ENCODE peak calls at places on chromosomes 7 and 10, in ten cellular contexts. One of them, this sample, is unnamed.
A peak's percentile ranks its signal among the peaks of the same experiment; 100 is the strongest.

GRCh38 chr7:85695041-85695990 is 508.5 kb upstream of the SEMA3D start:
- DNase-seq in trophoblast cell: peak; percentile 17
- DNase-seq in mammary epithelial cell: peak; percentile 90
- DNase-seq in GM23248: peak; percentile 74
- DNase-seq in OCI-LY7: no peak
- DNase-seq in IMR-90: peak; percentile 15
- DNase-seq in GM23338: no peak
- DNase-seq in hepatocyte: peak; percentile 16
- DNase-seq in A549: peak; percentile 79
- DNase-seq in MM.1S: no peak
- DNase-seq in this sample: no peak

GRCh38 chr7:134324107-134324506 is 7.4 kb upstream of the SLC35B4 start:
- DNase-seq in trophoblast cell: no peak
- DNase-seq in GM23248: no peak
- DNase-seq in IMR-90: no peak
- DNase-seq in MM.1S: no peak
- DNase-seq in GM23338: no peak
- DNase-seq in hepatocyte: no peak
- DNase-seq in OCI-LY7: no peak
- DNase-seq in mammary epithelial cell: no peak
- DNase-seq in A549: no peak
- DNase-seq in this sample: no peak

GRCh38 chr10:132102071-132102716 is 36.4 kb downstream of the JAKMIP3 start:
- DNase-seq in GM23338: no peak
- DNase-seq in hepatocyte: no peak
- DNase-seq in mammary epithelial cell: no peak
- DNase-seq in IMR-90: no peak
- DNase-seq in GM23248: no peak
- DNase-seq in MM.1S: no peak
- DNase-seq in OCI-LY7: no peak
- DNase-seq in A549: no peak
- DNase-seq in trophoblast cell: no peak
- DNase-seq in this sample: no peak

GRCh38 chr7:31850601-31851000 is 163.6 kb downstream of the PPP1R17 start:
- DNase-seq in A549: no peak
- DNase-seq in hepatocyte: no peak
- DNase-seq in trophoblast cell: peak; percentile 0
- DNase-seq in mammary epithelial cell: no peak
- DNase-seq in GM23248: peak; percentile 15
- DNase-seq in OCI-LY7: no peak
- DNase-seq in GM23338: no peak
- DNase-seq in MM.1S: no peak
- DNase-seq in IMR-90: peak; percentile 9
- DNase-seq in this sample: peak; percentile 28

GRCh38 chr7:85851571-85852193 is 664.8 kb upstream of the SEMA3D start:
- DNase-seq in mammary epithelial cell: peak; percentile 13
- DNase-seq in A549: peak; percentile 68
- DNase-seq in GM23248: peak; percentile 70
- DNase-seq in trophoblast cell: peak; percentile 42
- DNase-seq in MM.1S: peak; percentile 39
- DNase-seq in hepatocyte: peak; percentile 42
- DNase-seq in IMR-90: peak; percentile 69
- DNase-seq in GM23338: peak; percentile 42
- DNase-seq in OCI-LY7: peak; percentile 21
- DNase-seq in this sample: peak; percentile 25

GRCh38 chr7:75993689-75994387 is 557 bp downstream of the TMEM120A start:
- DNase-seq in OCI-LY7: no peak
- DNase-seq in hepatocyte: peak; percentile 85
- DNase-seq in trophoblast cell: peak; percentile 66
- DNase-seq in mammary epithelial cell: peak; percentile 20
- DNase-seq in GM23248: peak; percentile 77
- DNase-seq in A549: peak; percentile 56
- DNase-seq in IMR-90: peak; percentile 38
- DNase-seq in GM23338: peak; percentile 78
- DNase-seq in MM.1S: no peak
- DNase-seq in this sample: peak; percentile 88

GRCh38 chr7:112634107-112634506 is 153.3 kb downstream of the LSMEM1 start:
- DNase-seq in GM23338: no peak
- DNase-seq in MM.1S: no peak
- DNase-seq in OCI-LY7: no peak
- DNase-seq in A549: no peak
- DNase-seq in hepatocyte: no peak
- DNase-seq in IMR-90: no peak
- DNase-seq in GM23248: no peak
- DNase-seq in mammary epithelial cell: no peak
- DNase-seq in trophoblast cell: no peak
- DNase-seq in this sample: no peak

GRCh38 chr7:105906690-105907089 is 30.3 kb upstream of the ATXN7L1 start:
- DNase-seq in OCI-LY7: no peak
- DNase-seq in MM.1S: no peak
- DNase-seq in GM23338: no peak
- DNase-seq in trophoblast cell: no peak
- DNase-seq in mammary epithelial cell: no peak
- DNase-seq in A549: no peak
- DNase-seq in GM23248: peak; percentile 16
- DNase-seq in IMR-90: peak; percentile 11
- DNase-seq in hepatocyte: no peak
- DNase-seq in this sample: no peak

GRCh38 chr10:30701471-30702173 is 72.1 kb upstream of the LYZL2 start:
- DNase-seq in GM23338: no peak
- DNase-seq in OCI-LY7: peak; percentile 87
- DNase-seq in hepatocyte: no peak
- DNase-seq in A549: peak; percentile 57
- DNase-seq in trophoblast cell: no peak
- DNase-seq in GM23248: peak; percentile 72
- DNase-seq in MM.1S: peak; percentile 90
- DNase-seq in mammary epithelial cell: no peak
- DNase-seq in IMR-90: peak; percentile 75
- DNase-seq in this sample: no peak

GRCh38 chr7:155058861-155059355 is 11.2 kb upstream of the HTR5A start:
- DNase-seq in A549: no peak
- DNase-seq in OCI-LY7: no peak
- DNase-seq in mammary epithelial cell: no peak
- DNase-seq in GM23338: no peak
- DNase-seq in GM23248: no peak
- DNase-seq in trophoblast cell: no peak
- DNase-seq in hepatocyte: no peak
- DNase-seq in IMR-90: no peak
- DNase-seq in MM.1S: no peak
- DNase-seq in this sample: no peak

GRCh38 chr10:92690211-92691041 is 671 bp downstream of the HHEX start:
- DNase-seq in GM23248: peak; percentile 66
- DNase-seq in hepatocyte: peak; percentile 60
- DNase-seq in mammary epithelial cell: peak; percentile 56
- DNase-seq in OCI-LY7: no peak
- DNase-seq in trophoblast cell: peak; percentile 21
- DNase-seq in MM.1S: no peak
- DNase-seq in GM23338: peak; percentile 52
- DNase-seq in IMR-90: peak; percentile 69
- DNase-seq in A549: peak; percentile 73
- DNase-seq in this sample: peak; percentile 58

GRCh38 chr10:22655312-22655973 is 58.9 kb downstream of the PIP4K2A start:
- DNase-seq in trophoblast cell: peak; percentile 35
- DNase-seq in OCI-LY7: no peak
- DNase-seq in IMR-90: peak; percentile 92
- DNase-seq in hepatocyte: peak; percentile 46
- DNase-seq in GM23338: no peak
- DNase-seq in MM.1S: no peak
- DNase-seq in GM23248: peak; percentile 87
- DNase-seq in A549: peak; percentile 70
- DNase-seq in mammary epithelial cell: peak; percentile 71
- DNase-seq in this sample: no peak

GRCh38 chr10:60189861-60190475 is 199.7 kb downstream of the ANK3 start:
- DNase-seq in MM.1S: no peak
- DNase-seq in OCI-LY7: no peak
- DNase-seq in GM23338: no peak
- DNase-seq in IMR-90: no peak
- DNase-seq in trophoblast cell: no peak
- DNase-seq in A549: no peak
- DNase-seq in GM23248: no peak
- DNase-seq in hepatocyte: no peak
- DNase-seq in mammary epithelial cell: no peak
- DNase-seq in this sample: no peak

GRCh38 chr7:142798451-142799438 is 28.0 kb downstream of the PRSS2 start:
- DNase-seq in hepatocyte: no peak
- DNase-seq in OCI-LY7: no peak
- DNase-seq in GM23248: no peak
- DNase-seq in MM.1S: no peak
- DNase-seq in A549: no peak
- DNase-seq in mammary epithelial cell: no peak
- DNase-seq in trophoblast cell: no peak
- DNase-seq in GM23338: no peak
- DNase-seq in IMR-90: no peak
- DNase-seq in this sample: no peak

GRCh38 chr10:71234970-71235681 is 22.8 kb downstream of the UNC5B start:
- DNase-seq in trophoblast cell: no peak
- DNase-seq in hepatocyte: peak; percentile 82
- DNase-seq in GM23248: peak; percentile 49
- DNase-seq in MM.1S: no peak
- DNase-seq in mammary epithelial cell: no peak
- DNase-seq in OCI-LY7: no peak
- DNase-seq in IMR-90: peak; percentile 49
- DNase-seq in A549: no peak
- DNase-seq in GM23338: no peak
- DNase-seq in this sample: peak; percentile 18

GRCh38 chr10:71235808-71236207 is 23.4 kb downstream of the UNC5B start:
- DNase-seq in GM23248: no peak
- DNase-seq in MM.1S: no peak
- DNase-seq in mammary epithelial cell: no peak
- DNase-seq in IMR-90: no peak
- DNase-seq in OCI-LY7: no peak
- DNase-seq in trophoblast cell: no peak
- DNase-seq in A549: no peak
- DNase-seq in GM23338: no peak
- DNase-seq in hepatocyte: no peak
- DNase-seq in this sample: no peak

GRCh38 chr10:71233491-71233892 is 21.1 kb downstream of the UNC5B start:
- DNase-seq in mammary epithelial cell: no peak
- DNase-seq in GM23338: no peak
- DNase-seq in OCI-LY7: no peak
- DNase-seq in MM.1S: no peak
- DNase-seq in hepatocyte: no peak
- DNase-seq in A549: no peak
- DNase-seq in IMR-90: no peak
- DNase-seq in trophoblast cell: no peak
- DNase-seq in GM23248: no peak
- DNase-seq in this sample: no peak

GRCh38 chr10:71232089-71232998 is 20.0 kb downstream of the UNC5B start:
- DNase-seq in IMR-90: no peak
- DNase-seq in A549: no peak
- DNase-seq in MM.1S: no peak
- DNase-seq in OCI-LY7: no peak
- DNase-seq in hepatocyte: no peak
- DNase-seq in GM23248: peak; percentile 67
- DNase-seq in mammary epithelial cell: no peak
- DNase-seq in trophoblast cell: no peak
- DNase-seq in GM23338: no peak
- DNase-seq in this sample: no peak

GRCh38 chr10:71234017-71234894 is 21.9 kb downstream of the UNC5B start:
- DNase-seq in IMR-90: no peak
- DNase-seq in hepatocyte: no peak
- DNase-seq in GM23248: no peak
- DNase-seq in mammary epithelial cell: no peak
- DNase-seq in GM23338: no peak
- DNase-seq in MM.1S: no peak
- DNase-seq in trophoblast cell: no peak
- DNase-seq in OCI-LY7: no peak
- DNase-seq in A549: no peak
- DNase-seq in this sample: no peak
- H3K4me3 ChIP-seq in IMR-90: no peak overlapping the region
- H3K4me3 ChIP-seq in hepatocyte: no peak overlapping the region
- H3K4me3 ChIP-seq in GM23248: no peak overlapping the region
- H3K4me3 ChIP-seq in mammary epithelial cell: no peak overlapping the region
- H3K4me3 ChIP-seq in GM23338: no peak overlapping the region
- H3K4me3 ChIP-seq in MM.1S: no peak overlapping the region
- H3K4me3 ChIP-seq in trophoblast cell: no peak overlapping the region
- H3K4me3 ChIP-seq in OCI-LY7: no peak overlapping the region
- H3K4me3 ChIP-seq in A549: no peak overlapping the region
- H3K4me3 ChIP-seq in this sample: no peak overlapping the region

DNA sequence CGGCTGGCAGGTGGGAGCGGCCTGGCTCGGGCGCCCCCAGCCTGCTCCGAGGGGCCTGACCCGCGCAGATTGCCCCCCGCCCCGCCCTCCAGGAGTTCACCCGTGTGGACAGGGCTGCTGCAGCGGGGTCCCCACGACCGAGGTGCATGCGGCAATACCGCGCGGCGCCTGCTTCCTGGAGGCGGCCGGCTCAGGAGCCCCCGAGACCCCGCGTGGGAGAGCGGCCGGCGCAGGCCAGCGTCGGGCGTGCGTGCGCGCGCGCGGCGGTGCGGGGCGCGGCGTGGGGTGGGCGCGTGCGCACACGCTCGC is 1.0 kb upstream of the ACHE start:
- DNase-seq in IMR-90: no peak
- DNase-seq in hepatocyte: no peak
- DNase-seq in GM23338: no peak
- DNase-seq in trophoblast cell: no peak
- DNase-seq in MM.1S: no peak
- DNase-seq in GM23248: no peak
- DNase-seq in A549: no peak
- DNase-seq in mammary epithelial cell: no peak
- DNase-seq in OCI-LY7: no peak
- DNase-seq in this sample: no peak
- H3K4me2 ChIP-seq in IMR-90: no peak overlapping the region
- H3K4me2 ChIP-seq in hepatocyte: peak overlapping the region; percentile 100
- H3K4me2 ChIP-seq in GM23338: peak overlapping the region; percentile 81
- H3K4me2 ChIP-seq in trophoblast cell: peak overlapping the region; percentile 81
- H3K4me2 ChIP-seq in MM.1S: peak overlapping the region; percentile 68
- H3K4me2 ChIP-seq in GM23248: no peak overlapping the region
- H3K4me2 ChIP-seq in A549: peak overlapping the region; percentile 98
- H3K4me2 ChIP-seq in mammary epithelial cell: peak overlapping the region; percentile 70
- H3K4me2 ChIP-seq in OCI-LY7: no peak overlapping the region
- H3K4me2 ChIP-seq in this sample: peak overlapping the region; percentile 86

GRCh38 chr7:47481656-47482012 is 100.3 kb downstream of the TNS3 start:
- DNase-seq in GM23338: no peak
- DNase-seq in GM23248: no peak
- DNase-seq in trophoblast cell: no peak
- DNase-seq in MM.1S: no peak
- DNase-seq in mammary epithelial cell: no peak
- DNase-seq in A549: no peak
- DNase-seq in hepatocyte: no peak
- DNase-seq in IMR-90: no peak
- DNase-seq in OCI-LY7: no peak
- DNase-seq in this sample: no peak
- H3K4me3 ChIP-seq in GM23338: no peak overlapping the region
- H3K4me3 ChIP-seq in GM23248: no peak overlapping the region
- H3K4me3 ChIP-seq in trophoblast cell: no peak overlapping the region
- H3K4me3 ChIP-seq in MM.1S: peak overlapping the region; percentile 83
- H3K4me3 ChIP-seq in mammary epithelial cell: no peak overlapping the region
- H3K4me3 ChIP-seq in A549: no peak overlapping the region
- H3K4me3 ChIP-seq in hepatocyte: no peak overlapping the region
- H3K4me3 ChIP-seq in IMR-90: no peak overlapping the region
- H3K4me3 ChIP-seq in OCI-LY7: no peak overlapping the region
- H3K4me3 ChIP-seq in this sample: no peak overlapping the region

DNA sequence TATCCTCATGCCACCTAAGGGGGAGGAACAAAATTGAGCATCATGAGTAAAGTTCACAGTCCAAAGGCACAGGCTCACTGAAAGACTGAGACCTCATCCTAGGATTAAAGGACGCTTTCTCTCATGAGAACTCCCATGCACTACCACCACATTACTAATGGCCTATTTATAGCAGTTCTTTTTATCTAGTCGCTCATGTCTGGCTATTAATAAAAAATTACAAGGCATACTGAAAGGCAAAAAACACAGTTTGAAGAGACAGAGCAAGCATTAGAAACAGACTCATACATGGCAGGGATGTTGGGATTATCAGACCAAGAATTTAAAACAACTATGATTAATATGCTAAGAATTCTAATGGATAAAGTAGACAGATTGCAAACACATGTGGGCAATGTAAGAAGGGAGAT is 46.0 kb upstream of the CDK13 start:
- DNase-seq in IMR-90: peak; percentile 6
- DNase-seq in hepatocyte: no peak
- DNase-seq in GM23248: peak; percentile 35
- DNase-seq in mammary epithelial cell: no peak
- DNase-seq in A549: no peak
- DNase-seq in MM.1S: no peak
- DNase-seq in trophoblast cell: peak; percentile 25
- DNase-seq in GM23338: no peak
- DNase-seq in OCI-LY7: no peak
- DNase-seq in this sample: no peak
- H3K4me2 ChIP-seq in IMR-90: no peak overlapping the region
- H3K4me2 ChIP-seq in hepatocyte: no peak overlapping the region
- H3K4me2 ChIP-seq in GM23248: no peak overlapping the region
- H3K4me2 ChIP-seq in mammary epithelial cell: no peak overlapping the region
- H3K4me2 ChIP-seq in A549: no peak overlapping the region
- H3K4me2 ChIP-seq in MM.1S: no peak overlapping the region
- H3K4me2 ChIP-seq in trophoblast cell: no peak overlapping the region
- H3K4me2 ChIP-seq in GM23338: no peak overlapping the region
- H3K4me2 ChIP-seq in OCI-LY7: no peak overlapping the region
- H3K4me2 ChIP-seq in this sample: no peak overlapping the region